ENCODE peak calls at places on chromosomes 7 and 10, in eight cellular contexts. M is right lobe of liver; H is cardiac muscle cell; S is hepatocyte; X is endothelial cell of umbilical vein; K is heart left ventricle; G is CD8-positive, alpha-beta T cell; J is transverse colon. I is an unnamed sample.

GRCh38 chr10:124328514-124329220 is 90.1 kb downstream of the OAT start:
- DNase-seq in S (no peak), G (no peak), M (peak; percentile 30), K (no peak), H (no peak), J (no peak), X (no peak), I (no peak)

GRCh38 chr10:131033166-131034085 is 278.1 kb downstream of the TCERG1L start:
- DNase-seq in K (no peak), H (no peak), M (no peak), S (no peak), X (no peak), J (no peak), G (no peak), I (no peak)

GRCh38 chr10:121418126-121418777 is 180.0 kb downstream of the FGFR2 start:
- DNase-seq in G (no peak), M (no peak), S (peak; percentile 61), H (peak; percentile 5), K (no peak), X (no peak), J (no peak), I (no peak)

GRCh38 chr7:70208236-70209063 is 610.2 kb downstream of the AUTS2 start:
- DNase-seq in X (no peak), K (no peak), S (peak; percentile 61), H (peak; percentile 9), M (no peak), J (no peak), G (no peak), I (no peak)

GRCh38 chr10:69498711-69499471 is 47.6 kb downstream of the TSPAN15 start:
- DNase-seq in X (no peak), M (no peak), G (no peak), S (no peak), J (no peak), H (no peak), K (no peak), I (peak; percentile 20)

GRCh38 chr10:69421611-69422308 is 5.0 kb upstream of the TACR2 start:
- DNase-seq in H (peak; percentile 88), M (no peak), J (peak; percentile 64), G (no peak), K (peak; percentile 76), X (no peak), S (peak; percentile 57), I (peak; percentile 90)

GRCh38 chr7:20596653-20597052 is 18.8 kb upstream of the ABCB5 start:
- DNase-seq in S (no peak), H (peak; percentile 58), K (no peak), G (no peak), X (peak; percentile 87), J (no peak), M (no peak), I (no peak)

GRCh38 chr10:97974108-97974507 is 56.3 kb downstream of the CRTAC1 start:
- DNase-seq in G (no peak), H (no peak), X (no peak), K (no peak), S (no peak), M (no peak), J (no peak), I (no peak)

GRCh38 chr10:55631071-55631654 is 729.9 kb downstream of the ZWINT start:
- DNase-seq in G (no peak), M (peak; percentile 59), J (peak; percentile 31), X (peak; percentile 32), K (peak; percentile 38), H (peak; percentile 24), S (peak; percentile 90), I (peak; percentile 54)
- H3K27ac ChIP-seq in G (no peak overlapping the region), M (no peak overlapping the region), J (no peak overlapping the region), X (no peak overlapping the region), K (no peak overlapping the region), H (no peak overlapping the region), S (no peak overlapping the region), I (peak overlapping the region; percentile 42)

GRCh38 chr10:77296534-77297369 is 340.9 kb downstream of the KCNMA1 start:
- DNase-seq in X (no peak), G (no peak), J (no peak), S (no peak), K (no peak), M (peak; percentile 80), H (no peak), I (no peak)
- TF ChIP-seq CTCF in X (peak; percentile 8), G (no peak), J (no peak), S (peak; percentile 2), K (no peak), M (peak; percentile 21), H (no peak), I (no peak)

GRCh38 chr7:4168556-4168955 is 513.5 kb upstream of the FOXK1 start:
- DNase-seq in H (no peak), J (no peak), G (no peak), M (no peak), S (no peak), K (no peak), X (no peak), I (no peak)
- H3K4me3 ChIP-seq in H (no peak overlapping the region), J (no peak overlapping the region), G (no peak overlapping the region), M (no peak overlapping the region), S (no peak overlapping the region), K (no peak overlapping the region), X (no peak overlapping the region), I (no peak overlapping the region)

GRCh38 chr7:118029881-118030422 is 154.0 kb upstream of the LSM8 start:
- DNase-seq in H (no peak), S (no peak), X (no peak), K (no peak), G (no peak), M (no peak), J (no peak), I (no peak)
- H3K27ac ChIP-seq in H (no peak overlapping the region), S (no peak overlapping the region), X (no peak overlapping the region), K (no peak overlapping the region), G (no peak overlapping the region), M (no peak overlapping the region), J (no peak overlapping the region), I (no peak overlapping the region)

DNA sequence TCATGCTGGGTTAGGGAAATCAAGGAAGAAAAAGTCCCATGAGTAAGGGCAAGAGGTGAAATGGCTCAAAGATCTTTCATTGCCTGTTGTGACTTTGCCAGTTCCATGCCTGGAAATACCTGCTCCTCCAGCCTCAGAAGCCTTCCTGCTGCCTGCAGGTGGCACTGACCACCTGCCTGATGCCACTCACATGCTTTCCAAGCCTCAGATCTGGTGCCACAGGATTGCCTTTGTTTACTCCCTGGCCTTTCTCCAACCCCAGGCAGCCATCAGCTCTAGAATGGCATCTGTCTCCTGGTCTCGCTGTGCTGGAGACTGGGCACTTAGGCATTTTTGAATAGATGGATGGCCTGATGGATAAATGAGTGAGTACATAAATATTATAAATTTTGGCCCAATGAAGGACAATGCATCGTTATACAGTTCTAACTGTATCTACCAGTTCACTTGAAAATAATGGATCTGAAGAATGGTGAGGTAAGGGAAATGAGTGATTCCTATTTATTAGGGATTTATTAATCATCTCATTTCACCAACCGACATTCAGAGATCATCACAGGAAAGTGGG is 657.2 kb downstream of the INHBA start:
- DNase-seq in M (peak; percentile 89), J (peak; percentile 33), X (peak; percentile 18), S (peak; percentile 10), K (no peak), G (no peak), H (no peak), I (peak; percentile 64)
- TF ChIP-seq CTCF in M (peak; percentile 83), J (no peak), X (peak; percentile 23), S (peak; percentile 24), K (no peak), G (no peak), H (no peak), I (peak; percentile 38)

DNA sequence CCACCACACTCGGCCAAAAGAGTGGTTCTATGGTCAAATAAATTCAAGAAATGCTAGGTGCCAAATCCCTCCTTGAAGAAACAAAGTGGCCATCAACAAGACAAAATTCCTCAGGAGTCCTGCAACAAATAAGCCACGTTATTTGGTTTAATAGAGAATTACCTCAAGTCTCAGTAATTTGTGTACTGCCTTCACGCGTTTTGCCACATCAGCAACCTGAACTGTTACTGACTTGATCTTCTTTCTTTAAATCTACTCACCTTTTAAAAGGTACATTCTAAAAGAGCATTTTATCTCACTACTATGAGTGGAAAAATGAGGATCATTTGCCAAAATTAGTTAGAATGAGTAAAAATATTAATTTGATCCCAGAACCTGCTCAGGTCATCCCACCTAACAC is 34.6 kb upstream of the LCOR start:
- DNase-seq in J (no peak), G (no peak), M (no peak), S (no peak), K (no peak), X (no peak), H (no peak), I (no peak)
- H3K4me3 ChIP-seq in J (no peak overlapping the region), G (no peak overlapping the region), M (no peak overlapping the region), S (no peak overlapping the region), K (no peak overlapping the region), X (no peak overlapping the region), H (no peak overlapping the region), I (no peak overlapping the region)

GRCh38 chr10:102309916-102310315 is 64.6 kb downstream of the GBF1 start:
- DNase-seq in H (no peak), S (no peak), M (no peak), K (no peak), X (no peak), G (no peak), J (no peak), I (no peak)
- H3K27ac ChIP-seq in H (peak overlapping the region; percentile 79), S (peak overlapping the region; percentile 77), M (no peak overlapping the region), K (no peak overlapping the region), X (no peak overlapping the region), G (no peak overlapping the region), J (peak overlapping the region; percentile 33), I (no peak overlapping the region)

DNA sequence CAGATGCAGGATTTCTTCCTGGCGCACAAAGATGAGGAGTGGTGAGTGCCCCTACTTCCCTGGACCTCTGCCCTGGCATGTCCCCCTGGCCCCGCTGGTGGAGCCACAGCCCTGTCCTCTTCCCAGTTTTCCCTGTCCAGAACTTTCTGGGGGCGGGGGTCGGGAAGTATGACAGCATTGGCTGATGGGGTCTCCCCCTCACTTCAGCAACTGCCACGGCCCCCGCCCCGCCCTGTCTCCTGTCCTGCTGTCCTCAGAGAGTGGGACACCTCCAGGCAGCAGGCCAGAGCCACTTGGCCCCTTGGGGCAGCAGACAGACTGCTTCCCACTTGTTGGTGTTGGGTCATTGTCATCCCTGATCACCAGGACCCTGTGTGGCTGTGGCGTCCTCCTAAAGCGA is 7.3 kb downstream of the SRRT start:
- DNase-seq in K (no peak), S (no peak), X (no peak), H (no peak), G (no peak), J (no peak), M (no peak), I (no peak)
- TF ChIP-seq CTCF in K (no peak), S (no peak), X (no peak), H (no peak), G (no peak), J (no peak), M (no peak), I (no peak)

DNA sequence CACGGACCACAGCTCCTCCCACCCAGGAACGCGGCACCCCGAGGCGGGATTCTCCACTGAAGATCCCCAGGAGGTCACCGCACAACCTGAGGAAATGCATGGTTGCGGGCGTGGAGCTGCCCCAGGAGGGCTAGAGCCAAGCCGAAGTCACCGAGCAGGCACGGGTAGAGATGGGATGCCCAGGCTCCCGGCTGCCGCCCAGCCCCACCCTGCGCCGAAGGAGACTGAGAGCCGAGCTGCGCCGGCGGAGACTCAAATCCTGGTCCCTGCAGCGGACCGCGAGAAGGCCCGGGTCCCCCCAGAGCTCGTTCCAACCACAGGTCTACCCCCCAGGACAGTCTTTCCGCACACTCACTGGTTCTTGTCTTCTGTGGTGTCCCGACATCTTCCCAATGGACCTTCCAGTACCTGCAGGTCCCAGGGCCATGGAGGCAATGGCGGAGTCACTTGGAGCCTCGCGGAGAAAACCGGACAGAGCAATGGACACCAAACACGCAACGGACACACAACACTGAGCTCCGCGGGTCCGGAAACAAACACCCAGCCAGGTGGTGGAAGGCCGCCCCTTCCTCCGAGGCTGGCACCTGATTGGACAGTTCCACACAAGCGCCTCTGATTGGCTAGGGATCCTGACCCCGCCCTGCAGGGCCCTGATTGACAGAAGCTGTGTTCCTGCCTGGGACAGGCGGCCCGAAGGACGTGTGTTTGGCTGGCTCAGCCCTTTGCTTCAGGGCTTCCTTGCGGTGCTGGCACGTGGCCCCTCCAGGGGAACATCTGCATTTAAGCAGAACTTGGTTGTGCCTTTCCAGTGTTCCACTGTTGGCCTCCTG is 331.9 kb upstream of the NUPR2 start:
- DNase-seq in J (no peak), K (no peak), H (no peak), M (no peak), X (no peak), S (no peak), G (no peak), I (no peak)
- H3K4me3 ChIP-seq in J (no peak overlapping the region), K (no peak overlapping the region), H (no peak overlapping the region), M (no peak overlapping the region), X (no peak overlapping the region), S (no peak overlapping the region), G (no peak overlapping the region), I (no peak overlapping the region)

I was measured in lower lobe of right lung.